ENCODE peak calls at places on chromosomes 1 and 21, in nine cellular contexts. N is fibroblast of lung, C is adrenal gland, T is endodermal cell, E is PC-3, W is Caco-2, S is A549, L is heart left ventricle, A is lower lobe of right lung. H is an unnamed sample.

GRCh38 chr1:224880593-224881307 is 48.7 kb upstream of the DNAH14 start:
- DNase-seq in A (no peak), E (no peak), L (no peak), N (no peak), W (peak), C (no peak), S (peak), T (peak), H (no peak)

GRCh38 chr1:32266926-32267645 is 16.0 kb downstream of the LCK start:
- DNase-seq in S (no peak), A (no peak), C (no peak), L (no peak), T (no peak), N (peak), W (no peak), E (no peak), H (no peak)

GRCh38 chr1:229619002-229619401 is 6.9 kb downstream of the TAF5L start:
- DNase-seq in E (no peak), L (no peak), T (no peak), W (no peak), S (no peak), C (no peak), N (no peak), A (no peak), H (no peak)

GRCh38 chr21:25579402-25580016 is 27.8 kb downstream of the MRPL39 start:
- DNase-seq in E (no peak), W (no peak), T (no peak), C (no peak), S (no peak), A (no peak), L (no peak), N (no peak), H (no peak)

GRCh38 chr1:162302660-162303344 is 73.9 kb downstream of the SPATA46 start:
- DNase-seq in T (no peak), S (no peak), C (no peak), N (peak), L (no peak), A (no peak), E (peak), W (no peak), H (no peak)

GRCh38 chr21:32705139-32705538 is 22.7 kb downstream of the SYNJ1 start:
- DNase-seq in N (no peak), A (no peak), T (no peak), L (no peak), S (no peak), E (no peak), W (no peak), C (no peak), H (no peak)

GRCh38 chr1:233025156-233025555 is 74.7 kb downstream of the NTPCR start:
- DNase-seq in L (no peak), A (no peak), N (no peak), W (peak), S (peak), E (peak), C (peak), T (peak), H (no peak)

GRCh38 chr21:18403685-18404084 is at the start of gene TMPRSS15:
- DNase-seq in N (no peak), E (no peak), A (no peak), S (no peak), T (no peak), W (no peak), L (no peak), C (no peak), H (no peak)

GRCh38 chr1:24157921-24158481 is 15.1 kb upstream of the IL22RA1 start:
- DNase-seq in A (no peak), N (no peak), T (peak), S (peak), C (no peak), E (peak), L (no peak), W (no peak), H (no peak)

GRCh38 chr1:7703321-7704213 is 67.5 kb upstream of the VAMP3 start:
- DNase-seq in N (no peak), S (no peak), T (peak), L (no peak), C (no peak), A (no peak), E (no peak), W (peak), H (no peak)

GRCh38 chr21:38848187-38848609 is 42.5 kb downstream of the ETS2 start:
- DNase-seq in W (no peak), C (no peak), N (peak), E (no peak), T (no peak), S (no peak), A (no peak), L (peak), H (no peak)

GRCh38 chr21:15741510-15741909 is 11.7 kb downstream of the USP25 start:
- DNase-seq in S (no peak), E (peak), N (peak), C (no peak), W (no peak), T (no peak), L (no peak), A (no peak), H (no peak)

GRCh38 chr1:51833700-51834099 is 44.8 kb downstream of the NRDC start:
- DNase-seq in W (no peak), E (peak), N (peak), T (no peak), A (no peak), L (no peak), C (no peak), S (no peak), H (no peak)

GRCh38 chr1:16628361-16629111 is 15.2 kb upstream of the NBPF1 start:
- DNase-seq in A (peak), W (peak), S (no peak), C (peak), N (no peak), T (peak), E (no peak), L (peak), H (peak)

GRCh38 chr1:34126486-34126885 is 38.5 kb downstream of the CSMD2 start:
- DNase-seq in L (no peak), A (no peak), N (no peak), W (no peak), S (no peak), T (peak), C (no peak), E (no peak), H (no peak)

GRCh38 chr1:159897962-159898361 is 2.0 kb downstream of the CFAP45 start:
- DNase-seq in W (no peak), S (no peak), E (no peak), A (no peak), L (no peak), N (no peak), T (no peak), C (no peak), H (no peak)

GRCh38 chr1:203507836-203508235 is 13.9 kb downstream of the OPTC start:
- DNase-seq in W (no peak), E (no peak), T (no peak), C (no peak), A (no peak), N (no peak), L (no peak), S (no peak), H (no peak)

GRCh38 chr1:235917267-235917811 is 50.6 kb upstream of the LYST start:
- DNase-seq in C (peak), W (no peak), E (peak), N (peak), A (peak), S (peak), L (no peak), T (no peak), H (peak)

GRCh38 chr1:43009274-43009673 is 50.6 kb upstream of the SLC2A1 start:
- DNase-seq in W (no peak), E (no peak), T (no peak), A (no peak), S (no peak), C (no peak), N (no peak), L (no peak), H (no peak)

GRCh38 chr1:22863766-22864165 is 108.9 kb downstream of the LACTBL1 start:
- DNase-seq in E (no peak), T (no peak), C (no peak), N (no peak), L (no peak), A (no peak), W (no peak), S (no peak), H (no peak)

GRCh38 chr1:101264699-101265098 is 27.9 kb downstream of the S1PR1 start:
- DNase-seq in W (no peak), N (no peak), C (no peak), A (no peak), L (no peak), S (no peak), E (peak), T (no peak), H (peak)

GRCh38 chr1:81802601-81803422 is 2.1 kb downstream of the ADGRL2 start:
- DNase-seq in L (peak), S (no peak), E (no peak), N (peak), A (peak), C (peak), W (no peak), T (peak), H (no peak)

GRCh38 chr1:153122831-153123421 is 9.6 kb upstream of the SPRR2F start:
- DNase-seq in L (no peak), W (peak), T (peak), C (no peak), N (no peak), E (peak), A (no peak), S (no peak), H (no peak)

GRCh38 chr1:151199860-151200581 is 1.7 kb downstream of the PIP5K1A start:
- DNase-seq in N (peak), T (no peak), A (no peak), L (no peak), C (no peak), S (peak), E (peak), W (no peak), H (no peak)

GRCh38 chr1:3460653-3461237 is 6.3 kb downstream of the ARHGEF16 start:
- DNase-seq in L (peak), W (peak), E (peak), N (no peak), C (no peak), T (no peak), S (no peak), A (no peak), H (no peak)

GRCh38 chr21:41678944-41679343 is 87.9 kb downstream of the RIPK4 start:
- DNase-seq in E (peak), L (peak), N (peak), W (peak), S (peak), A (peak), C (peak), T (peak), H (peak)

GRCh38 chr1:53153752-53154151 is 11.3 kb upstream of the SLC1A7 start:
- DNase-seq in N (no peak), A (no peak), E (no peak), S (no peak), L (no peak), T (no peak), C (no peak), W (no peak), H (no peak)

GRCh38 chr1:53616927-53617326 is 122.0 kb downstream of the GLIS1 start:
- DNase-seq in S (no peak), E (no peak), T (peak), N (no peak), W (no peak), C (no peak), A (no peak), L (peak), H (no peak)

GRCh38 chr1:6098303-6099215 is 52.9 kb downstream of the KCNAB2 start:
- DNase-seq in L (peak), A (peak), W (no peak), E (no peak), S (no peak), C (no peak), T (no peak), N (no peak), H (no peak)

GRCh38 chr1:170017478-170017877 is 57.0 kb downstream of the KIFAP3 start:
- DNase-seq in S (no peak), N (no peak), L (no peak), C (no peak), T (no peak), W (no peak), E (no peak), A (no peak), H (no peak)

GRCh38 chr1:41611932-41612450 is 127.5 kb upstream of the EDN2 start:
- DNase-seq in S (no peak), C (no peak), T (peak), E (no peak), L (no peak), N (no peak), W (no peak), A (no peak), H (no peak)

GRCh38 chr21:25639167-25639921 is at the start of gene JAM2:
- DNase-seq in A (peak), L (peak), C (peak), N (peak), S (no peak), T (peak), E (no peak), W (no peak), H (no peak)

DNA sequence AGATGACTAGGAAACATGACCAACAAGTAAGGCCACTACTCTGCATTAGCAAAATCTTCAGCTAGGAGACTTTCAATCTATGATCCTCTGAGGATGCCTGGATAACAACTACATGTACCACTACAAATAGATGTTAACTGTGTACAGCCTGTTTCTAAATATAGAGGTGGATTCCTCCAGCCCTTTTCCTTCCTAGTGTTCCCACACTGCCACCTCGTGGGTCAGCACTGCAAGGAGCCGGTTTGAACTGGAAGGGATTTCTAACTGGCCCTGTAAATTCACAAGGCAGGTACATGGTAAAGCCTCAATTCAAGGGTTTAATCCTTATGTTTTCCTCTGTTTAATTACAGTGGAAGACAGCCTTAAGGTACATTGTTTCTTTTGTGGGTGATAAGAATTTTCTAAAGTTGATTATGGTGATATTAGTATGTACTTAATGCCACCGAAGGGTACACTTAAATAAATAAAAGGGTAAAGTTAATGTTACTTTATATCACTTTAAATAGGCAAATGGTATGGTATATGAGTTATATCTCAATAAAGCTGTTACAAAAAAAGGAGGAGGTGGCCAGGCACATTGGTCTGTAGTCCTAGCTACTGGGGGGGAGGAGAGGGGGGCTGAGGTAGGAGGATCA is 14.4 kb downstream of the SMYD3 start:
- DNase-seq in N (peak), C (peak), S (peak), A (no peak), E (peak), T (peak), W (peak), L (no peak), H (no peak)
- TF ChIP-seq CTCF in N (peak), C (peak), S (peak), A (peak), E (peak), T (peak), W (peak), L (peak), H (peak)

GRCh38 chr1:204714861-204715511 is 29.4 kb upstream of the LRRN2 start:
- DNase-seq in S (no peak), L (no peak), T (peak), N (no peak), W (peak), C (no peak), E (no peak), A (no peak), H (no peak)
- TF ChIP-seq CTCF in S (peak), L (no peak), T (peak), N (no peak), W (no peak), C (no peak), E (no peak), A (no peak), H (no peak)

DNA sequence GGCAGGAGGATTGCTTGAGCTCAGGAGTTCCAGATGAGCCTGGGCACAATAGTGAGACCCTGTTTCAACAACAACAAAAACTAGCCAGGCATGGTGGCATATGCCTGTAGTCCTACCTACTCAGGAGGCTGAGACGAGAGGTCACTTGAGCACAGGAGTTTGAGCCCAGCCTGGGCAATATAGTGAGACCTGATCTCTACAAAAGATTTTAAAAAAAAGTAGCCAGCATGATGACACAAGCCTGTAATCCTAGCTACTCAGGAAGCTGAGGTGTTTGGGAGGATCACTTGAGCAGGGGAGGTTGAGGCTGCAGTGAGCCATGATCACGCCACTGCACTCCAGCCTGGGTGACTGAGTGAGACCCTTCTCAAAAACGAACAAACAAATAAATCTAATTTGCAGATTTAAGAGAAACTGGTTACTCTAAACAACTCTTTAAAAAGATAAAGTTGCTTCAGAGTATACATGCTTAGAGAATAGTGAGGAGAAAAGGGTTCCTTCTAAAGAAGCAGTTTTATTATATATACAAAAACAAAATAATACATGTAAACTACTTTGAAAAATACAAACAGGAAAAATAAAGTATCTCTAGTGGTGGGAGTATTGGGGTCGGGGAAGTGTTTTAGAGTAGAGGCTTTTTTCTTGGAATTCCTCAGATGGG is 88.4 kb downstream of the ADCY10 start:
- DNase-seq in E (no peak), L (no peak), A (no peak), W (no peak), N (no peak), S (no peak), C (no peak), T (no peak), H (no peak)
- TF ChIP-seq CTCF in E (no peak), L (no peak), A (no peak), W (no peak), N (no peak), S (no peak), C (no peak), T (no peak), H (no peak)

DNA sequence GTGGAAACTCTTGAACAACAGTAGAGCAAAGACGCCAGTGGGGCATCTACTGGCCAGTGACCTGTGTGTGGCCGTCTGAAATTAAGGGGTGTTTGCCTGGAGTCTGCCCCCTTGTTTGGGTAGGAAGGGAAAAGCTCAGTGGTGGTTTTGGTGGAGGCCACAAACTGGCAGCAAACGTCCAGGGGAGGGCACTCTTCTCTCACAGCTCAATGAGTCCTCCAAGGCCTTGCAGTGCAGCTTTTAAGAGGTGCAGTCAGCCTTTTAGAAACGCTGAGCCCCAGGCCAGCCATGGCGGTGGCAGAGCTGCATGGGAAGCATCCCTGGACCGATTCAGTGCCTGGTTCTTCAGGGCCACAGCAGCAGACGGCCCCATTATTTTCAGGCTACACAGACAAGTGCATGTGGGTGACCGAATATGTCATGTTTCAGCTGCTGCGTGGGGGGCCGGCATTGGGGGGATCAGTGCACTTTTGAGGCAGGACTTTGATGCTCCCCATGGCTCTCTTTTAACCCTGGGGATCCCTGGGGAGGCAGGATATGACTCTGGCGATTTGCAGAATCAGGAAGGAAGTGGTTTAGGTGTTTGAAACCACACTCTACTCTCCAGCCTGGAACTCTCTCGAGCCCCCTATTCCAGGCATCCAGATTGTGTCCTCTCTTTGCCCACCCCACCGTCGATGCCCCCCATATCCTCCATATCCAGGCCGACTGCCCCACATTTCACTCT is 414.0 kb downstream of the PRDM2 start:
- DNase-seq in E (peak), C (no peak), N (peak), S (no peak), L (no peak), A (peak), T (peak), W (peak), H (no peak)
- TF ChIP-seq CTCF in E (peak), C (peak), N (peak), S (no peak), L (peak), A (peak), T (peak), W (no peak), H (no peak)

GRCh38 chr1:37035828-37036666 is 1.7 kb upstream of the GRIK3 start:
- DNase-seq in N (no peak), T (peak), C (no peak), A (no peak), W (no peak), S (no peak), L (no peak), E (no peak), H (no peak)

GRCh38 chr1:37037675-37038074 is 3.4 kb upstream of the GRIK3 start:
- DNase-seq in L (no peak), E (no peak), S (no peak), W (no peak), A (no peak), C (no peak), T (peak), N (no peak), H (no peak)

GRCh38 chr1:37036667-37037053 is 2.3 kb upstream of the GRIK3 start:
- DNase-seq in N (no peak), L (no peak), E (no peak), T (peak), C (no peak), A (no peak), S (no peak), W (no peak), H (no peak)

GRCh38 chr1:37038703-37039093 is 4.4 kb upstream of the GRIK3 start:
- DNase-seq in C (no peak), T (no peak), S (no peak), A (no peak), W (no peak), E (no peak), N (no peak), L (no peak), H (no peak)

DNA sequence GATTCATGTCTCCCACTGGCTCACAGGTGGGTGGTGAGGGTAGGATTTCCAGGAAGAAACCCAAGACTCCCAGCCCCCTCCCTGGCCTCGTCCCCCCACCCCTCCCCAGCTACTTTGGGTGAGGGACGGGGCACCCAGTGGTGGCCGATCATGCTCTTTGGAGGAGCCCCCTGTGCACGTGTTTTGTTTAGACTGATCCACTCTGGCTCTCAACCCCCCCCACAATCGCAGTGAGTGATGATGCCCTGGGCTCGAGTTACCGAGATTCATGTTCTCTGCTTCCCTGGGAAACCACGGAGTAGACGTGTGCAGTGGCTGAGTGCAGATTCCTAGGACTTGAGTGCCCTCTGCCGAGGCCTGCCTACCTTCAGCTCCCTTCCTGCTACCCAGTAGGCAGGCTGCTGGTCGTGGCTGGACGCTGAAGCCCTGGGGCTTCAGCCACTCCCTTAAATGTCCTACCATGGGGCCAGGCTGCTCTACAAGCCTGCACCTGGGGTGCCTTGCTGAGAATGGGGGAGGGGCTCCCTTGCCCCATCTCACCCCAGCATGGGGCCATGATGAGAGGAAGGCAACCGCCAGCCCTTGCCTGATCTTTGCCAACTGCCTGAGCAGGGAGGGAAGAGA is 3.9 kb upstream of the GRIK3 start:
- DNase-seq in A (no peak), W (peak), E (peak), C (no peak), N (no peak), L (no peak), S (peak), T (peak), H (no peak)
- TF ChIP-seq CTCF in A (no peak), W (peak), E (peak), C (no peak), N (no peak), L (peak), S (no peak), T (peak), H (no peak)

GRCh38 chr1:30755746-30756145 is 1.8 kb downstream of the LAPTM5 start:
- DNase-seq in T (no peak), N (no peak), W (no peak), S (no peak), A (no peak), C (no peak), L (no peak), E (no peak), H (no peak)
- TF ChIP-seq CTCF in T (no peak), N (no peak), W (no peak), S (no peak), A (no peak), C (no peak), L (no peak), E (no peak), H (no peak)

H was measured in CD14-positive monocyte.